ENCODE peak calls at places on chromosomes 3 and 15, in four cellular contexts. One of them, this sample, is unnamed. For H3K9me3, the result is how much of the 10 kb centered on the place peaks cover.

GRCh38 chr3:94525039-94525438 is 462.2 kb downstream of the NSUN3 start:
- DNase-seq in astrocyte: peak
- DNase-seq in IMR-90: peak
- DNase-seq in MM.1S: no peak
- DNase-seq in this sample: no peak

GRCh38 chr3:177441281-177441812 is 244.1 kb upstream of the TBL1XR1 start:
- DNase-seq in astrocyte: peak
- DNase-seq in IMR-90: no peak
- DNase-seq in MM.1S: no peak
- DNase-seq in this sample: no peak

GRCh38 chr15:66760968-66761722 is 59.1 kb downstream of the SMAD6 start:
- DNase-seq in IMR-90: no peak
- DNase-seq in MM.1S: no peak
- DNase-seq in astrocyte: no peak
- DNase-seq in this sample: no peak

GRCh38 chr3:112822116-112823055 is 24.3 kb downstream of the CD200R1L start:
- DNase-seq in IMR-90: peak
- DNase-seq in MM.1S: no peak
- DNase-seq in astrocyte: no peak
- DNase-seq in this sample: no peak

GRCh38 chr15:71448688-71449114 is 333.4 kb downstream of the THSD4 start:
- DNase-seq in IMR-90: peak
- DNase-seq in MM.1S: peak
- DNase-seq in astrocyte: peak
- DNase-seq in this sample: peak

GRCh38 chr3:23811117-23811487 is 5.3 kb downstream of the UBE2E1 start:
- DNase-seq in astrocyte: no peak
- DNase-seq in IMR-90: no peak
- DNase-seq in MM.1S: peak
- DNase-seq in this sample: peak

GRCh38 chr15:45177285-45177684 is 10.5 kb downstream of the SHF start:
- DNase-seq in MM.1S: no peak
- DNase-seq in IMR-90: no peak
- DNase-seq in astrocyte: no peak
- DNase-seq in this sample: no peak

GRCh38 chr3:94522488-94522887 is 459.6 kb downstream of the NSUN3 start:
- DNase-seq in astrocyte: no peak
- DNase-seq in IMR-90: no peak
- DNase-seq in MM.1S: no peak
- DNase-seq in this sample: no peak

GRCh38 chr3:189787191-189787590 is 156.0 kb downstream of the TP63 start:
- DNase-seq in IMR-90: no peak
- DNase-seq in MM.1S: no peak
- DNase-seq in astrocyte: no peak
- DNase-seq in this sample: no peak

GRCh38 chr3:112974894-112975293 is at the start of gene CD200R1:
- DNase-seq in IMR-90: no peak
- DNase-seq in astrocyte: no peak
- DNase-seq in MM.1S: peak
- DNase-seq in this sample: no peak

GRCh38 chr3:73086071-73086494 is 24.6 kb downstream of the EBLN2 start:
- DNase-seq in IMR-90: peak
- DNase-seq in astrocyte: no peak
- DNase-seq in MM.1S: peak
- DNase-seq in this sample: peak

GRCh38 chr3:162994165-162994564 is 1497.6 kb downstream of the OTOL1 start:
- DNase-seq in astrocyte: no peak
- DNase-seq in MM.1S: no peak
- DNase-seq in IMR-90: no peak
- DNase-seq in this sample: no peak

GRCh38 chr3:79651536-79652065 is 116.2 kb downstream of the ROBO1 start:
- DNase-seq in MM.1S: no peak
- DNase-seq in IMR-90: no peak
- DNase-seq in astrocyte: no peak
- DNase-seq in this sample: no peak

GRCh38 chr3:125403789-125404188 is 28.7 kb upstream of the ZNF148 start:
- DNase-seq in astrocyte: peak
- DNase-seq in IMR-90: peak
- DNase-seq in MM.1S: no peak
- DNase-seq in this sample: peak

GRCh38 chr3:44108481-44108880 is 133.2 kb upstream of the TOPAZ1 start:
- DNase-seq in astrocyte: no peak
- DNase-seq in MM.1S: no peak
- DNase-seq in IMR-90: no peak
- DNase-seq in this sample: no peak

GRCh38 chr3:1987983-1988382 is 110.7 kb upstream of the CNTN4 start:
- DNase-seq in MM.1S: no peak
- DNase-seq in astrocyte: no peak
- DNase-seq in IMR-90: no peak
- DNase-seq in this sample: no peak

GRCh38 chr3:165459111-165459510 is 262.9 kb upstream of the SLITRK3 start:
- DNase-seq in astrocyte: no peak
- DNase-seq in MM.1S: no peak
- DNase-seq in IMR-90: peak
- DNase-seq in this sample: no peak

GRCh38 chr3:141682007-141682406 is 56.1 kb upstream of the RNF7 start:
- DNase-seq in astrocyte: no peak
- DNase-seq in IMR-90: no peak
- DNase-seq in MM.1S: no peak
- DNase-seq in this sample: no peak

GRCh38 chr3:196179380-196180308 is 31.6 kb downstream of the ZDHHC19 start:
- DNase-seq in IMR-90: peak
- DNase-seq in MM.1S: no peak
- DNase-seq in astrocyte: peak
- DNase-seq in this sample: peak

GRCh38 chr3:106399773-106400172 is 531.0 kb upstream of the CBLB start:
- DNase-seq in astrocyte: no peak
- DNase-seq in MM.1S: no peak
- DNase-seq in IMR-90: no peak
- DNase-seq in this sample: no peak

GRCh38 chr15:93286456-93286855 is 197.4 kb upstream of the RGMA start:
- DNase-seq in IMR-90: no peak
- DNase-seq in MM.1S: no peak
- DNase-seq in astrocyte: no peak
- DNase-seq in this sample: no peak

GRCh38 chr15:96234109-96234892 is 96.2 kb upstream of the NR2F2 start:
- DNase-seq in IMR-90: peak
- DNase-seq in astrocyte: peak
- DNase-seq in MM.1S: no peak
- DNase-seq in this sample: no peak

GRCh38 chr3:177345049-177345972 is 148.0 kb upstream of the TBL1XR1 start:
- DNase-seq in IMR-90: peak
- DNase-seq in MM.1S: peak
- DNase-seq in astrocyte: peak
- DNase-seq in this sample: no peak

GRCh38 chr15:46703352-46703861 is 1013.9 kb upstream of the SEMA6D start:
- DNase-seq in IMR-90: no peak
- DNase-seq in astrocyte: no peak
- DNase-seq in MM.1S: peak
- DNase-seq in this sample: no peak

GRCh38 chr15:46703871-46704637 is 1013.3 kb upstream of the SEMA6D start:
- DNase-seq in astrocyte: no peak
- DNase-seq in IMR-90: no peak
- DNase-seq in MM.1S: peak
- DNase-seq in this sample: no peak

GRCh38 chr15:46701347-46701746 is 1016.0 kb upstream of the SEMA6D start:
- DNase-seq in astrocyte: no peak
- DNase-seq in IMR-90: no peak
- DNase-seq in MM.1S: no peak
- DNase-seq in this sample: no peak
- H3K9me3 ChIP-seq in astrocyte: under half
- H3K9me3 ChIP-seq in IMR-90: under half
- H3K9me3 ChIP-seq in MM.1S: under half
- H3K9me3 ChIP-seq in this sample: under half

GRCh38 chr3:3685721-3686120 is 113.5 kb upstream of the LRRN1 start:
- DNase-seq in astrocyte: no peak
- DNase-seq in IMR-90: no peak
- DNase-seq in MM.1S: no peak
- DNase-seq in this sample: no peak
- H3K4me2 ChIP-seq in astrocyte: no peak
- H3K4me2 ChIP-seq in IMR-90: no peak
- H3K4me2 ChIP-seq in MM.1S: no peak
- H3K4me2 ChIP-seq in this sample: no peak

DNA sequence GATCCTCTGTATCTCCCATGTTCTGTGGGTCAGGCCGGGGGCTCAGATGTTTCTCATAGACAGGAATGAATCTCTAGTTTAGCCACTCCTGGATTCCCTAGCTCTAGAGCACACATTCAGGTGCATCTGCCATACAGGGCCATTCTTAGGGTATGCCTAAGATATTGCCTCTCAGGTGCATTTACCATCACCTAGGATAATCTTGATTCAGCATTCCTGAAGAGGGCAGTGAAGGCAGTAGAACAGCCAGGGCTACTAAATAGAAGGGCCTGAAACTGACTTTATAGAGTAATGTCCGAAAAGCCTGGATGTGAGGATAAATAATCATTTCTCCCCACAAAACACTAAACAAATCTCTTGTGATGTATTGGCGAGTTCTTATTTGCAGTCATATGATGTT is 882.0 kb downstream of the AGBL1 start:
- DNase-seq in IMR-90: no peak
- DNase-seq in astrocyte: no peak
- DNase-seq in MM.1S: no peak
- DNase-seq in this sample: no peak
- H3K9me3 ChIP-seq in IMR-90: under half
- H3K9me3 ChIP-seq in astrocyte: under half
- H3K9me3 ChIP-seq in MM.1S: under half
- H3K9me3 ChIP-seq in this sample: under half

GRCh38 chr3:42964286-42964685 is 14.8 kb upstream of the GASK1A start:
- DNase-seq in IMR-90: no peak
- DNase-seq in MM.1S: no peak
- DNase-seq in astrocyte: no peak
- DNase-seq in this sample: peak
- H3K4me2 ChIP-seq in IMR-90: no peak
- H3K4me2 ChIP-seq in MM.1S: no peak
- H3K4me2 ChIP-seq in astrocyte: no peak
- H3K4me2 ChIP-seq in this sample: no peak

GRCh38 chr3:13901935-13902584 is 22.2 kb upstream of the WNT7A start:
- DNase-seq in MM.1S: no peak
- DNase-seq in astrocyte: no peak
- DNase-seq in IMR-90: no peak
- DNase-seq in this sample: no peak
- H3K9me3 ChIP-seq in MM.1S: under half
- H3K9me3 ChIP-seq in astrocyte: under half
- H3K9me3 ChIP-seq in IMR-90: under half
- H3K9me3 ChIP-seq in this sample: under half